ENCODE peak calls at places on chromosome 21, in five cellular contexts. U, J, C, Q and D are unnamed samples.

GRCh38 chr21:25887646-25888321 is 153.0 kb downstream of the GABPA start:
- DNase-seq in U (no peak), J (no peak), C (no peak), Q (no peak), D (no peak)

GRCh38 chr21:37153193-37153934 is 80.3 kb downstream of the TTC3 start:
- DNase-seq in U (peak), J (no peak), C (no peak), Q (no peak), D (no peak)

GRCh38 chr21:42038826-42039425 is 28.8 kb upstream of the ZBTB21 start:
- DNase-seq in U (peak), J (no peak), C (no peak), Q (no peak), D (no peak)

GRCh38 chr21:27582246-27582945 is 615.5 kb upstream of the ADAMTS5 start:
- DNase-seq in U (peak), J (no peak), C (no peak), Q (no peak), D (no peak)

GRCh38 chr21:38459490-38459889 is 38.8 kb downstream of the ERG start:
- DNase-seq in U (no peak), J (no peak), C (no peak), Q (no peak), D (no peak)

GRCh38 chr21:25564349-25564948 is 42.8 kb downstream of the MRPL39 start:
- DNase-seq in U (no peak), J (no peak), C (no peak), Q (no peak), D (no peak)

GRCh38 chr21:38810826-38811164 is 5.1 kb downstream of the ETS2 start:
- DNase-seq in U (no peak), J (no peak), C (no peak), Q (no peak), D (no peak)

GRCh38 chr21:39444406-39445145 is 1.0 kb downstream of the LCA5L start:
- DNase-seq in U (peak), J (no peak), C (no peak), Q (no peak), D (no peak)

GRCh38 chr21:42013901-42014300 is 3.7 kb upstream of the ZBTB21 start:
- DNase-seq in U (no peak), J (no peak), C (no peak), Q (no peak), D (no peak)

GRCh38 chr21:41366522-41367151 is 4.8 kb downstream of the MX2 start:
- DNase-seq in U (peak), J (peak), C (no peak), Q (no peak), D (peak)

GRCh38 chr21:41916888-41917433 is 36.9 kb downstream of the C2CD2 start:
- DNase-seq in U (no peak), J (no peak), C (no peak), Q (no peak), D (no peak)

GRCh38 chr21:45972353-45972715 is 9.2 kb upstream of the COL6A1 start:
- DNase-seq in U (no peak), J (peak), C (no peak), Q (no peak), D (no peak)

GRCh38 chr21:31710586-31710985 is 21.3 kb downstream of the SCAF4 start:
- DNase-seq in U (peak), J (no peak), C (no peak), Q (no peak), D (no peak)

GRCh38 chr21:35226302-35226701 is 177.2 kb upstream of the RUNX1 start:
- DNase-seq in U (peak), J (no peak), C (no peak), Q (peak), D (no peak)

GRCh38 chr21:31752967-31753366 is 21.0 kb upstream of the SCAF4 start:
- DNase-seq in U (no peak), J (no peak), C (no peak), Q (no peak), D (no peak)

GRCh38 chr21:28771790-28772501 is 220.7 kb downstream of the LTN1 start:
- DNase-seq in U (peak), J (no peak), C (no peak), Q (no peak), D (no peak)

GRCh38 chr21:31299291-31300147 is 44.5 kb downstream of the TIAM1 start:
- DNase-seq in U (no peak), J (no peak), C (no peak), Q (no peak), D (no peak)